ENCODE peak calls at places on chromosomes 1 and 21, in eight cellular contexts. M is A549, L is HepG2, I is HCT116, F is GM12878, C is K562, Q is Panc1, O is SK-N-SH. E is an unnamed sample.
A peak's percentile ranks its signal among the peaks of the same experiment; 100 is the strongest.

GRCh38 chr1:220271706-220272046 is 577 bp downstream of the RAB3GAP2 start:
- DNase-seq in L (no peak), I (peak; percentile 18), O (peak; percentile 42), M (peak; percentile 28), Q (no peak), C (peak; percentile 68), F (no peak), E (peak; percentile 68)

GRCh38 chr1:85616011-85616705 is 35.6 kb downstream of the CCN1 start:
- DNase-seq in Q (no peak), O (no peak), F (no peak), L (no peak), I (no peak), C (no peak), M (no peak), E (no peak)

GRCh38 chr1:91751281-91751680 is 134.7 kb downstream of the TGFBR3 start:
- DNase-seq in Q (no peak), I (no peak), L (no peak), O (no peak), F (no peak), M (no peak), C (no peak), E (no peak)

GRCh38 chr1:111511362-111511761 is 7.9 kb upstream of the ADORA3 start:
- DNase-seq in O (no peak), Q (no peak), M (no peak), F (no peak), C (no peak), I (no peak), L (no peak), E (no peak)

GRCh38 chr1:50266509-50266908 is 156.7 kb downstream of the DMRTA2 start:
- DNase-seq in I (no peak), L (no peak), O (no peak), F (no peak), Q (no peak), C (no peak), M (no peak), E (no peak)

GRCh38 chr21:41895643-41896493 is 16.7 kb upstream of the PRDM15 start:
- DNase-seq in C (peak; percentile 47), I (no peak), O (no peak), Q (no peak), F (no peak), M (no peak), L (no peak), E (peak; percentile 56)

GRCh38 chr1:243482237-243483022 is 226.6 kb downstream of the SDCCAG8 start:
- DNase-seq in C (no peak), O (peak; percentile 74), M (peak; percentile 53), I (no peak), F (no peak), Q (no peak), L (no peak), E (peak; percentile 78)

GRCh38 chr1:67044631-67045270 is 9.2 kb downstream of the SLC35D1 start:
- DNase-seq in M (no peak), C (no peak), F (no peak), L (no peak), O (no peak), Q (no peak), I (no peak), E (no peak)

GRCh38 chr1:54324750-54325704 is 81.2 kb downstream of the SSBP3 start:
- DNase-seq in O (no peak), C (no peak), L (no peak), Q (no peak), I (no peak), M (no peak), F (no peak), E (no peak)
- H3K4me1 ChIP-seq in O (peaks cover 90% of the 10 kb centered on the region), C (peaks cover 14% of the 10 kb centered on the region), L (peaks cover 35% of the 10 kb centered on the region), Q (no peaks in the 10 kb centered on the region), I (no peaks in the 10 kb centered on the region), M (no peaks in the 10 kb centered on the region), F (peaks cover 9% of the 10 kb centered on the region), E (peaks cover 81% of the 10 kb centered on the region)

DNA sequence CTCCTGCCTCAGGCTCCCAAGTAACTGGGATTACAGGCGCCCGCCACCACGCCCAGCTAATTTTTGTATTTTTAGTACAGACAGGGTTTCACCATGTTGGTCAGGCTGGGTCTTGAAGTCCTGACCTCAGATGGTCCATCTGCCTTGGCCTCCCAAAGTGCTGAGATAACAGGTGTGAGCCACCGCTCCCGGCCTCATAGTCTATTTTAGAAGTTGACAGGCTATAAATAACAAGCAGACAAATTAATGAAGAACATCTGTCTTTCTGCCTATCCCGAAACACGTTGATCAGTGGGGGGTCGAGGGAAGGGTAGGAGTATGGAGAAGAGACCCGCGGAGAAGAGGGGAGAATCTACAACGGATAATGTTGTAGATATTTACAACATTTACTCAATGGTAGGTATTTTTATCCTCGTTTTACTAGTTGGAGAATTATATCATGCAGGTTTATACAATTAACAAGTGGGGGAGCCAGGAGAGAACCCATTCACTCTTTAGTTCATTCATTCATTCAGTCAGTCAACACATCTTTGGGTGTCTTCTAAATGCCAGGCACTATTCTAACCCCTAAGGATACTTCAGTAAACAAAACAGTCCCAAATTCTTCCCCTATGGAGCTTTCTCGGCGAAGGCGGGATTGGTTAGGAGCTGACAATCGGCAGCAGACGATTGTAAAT is 501 bp upstream of the IFNAR2 start:
- DNase-seq in O (peak; percentile 21), F (no peak), C (no peak), M (no peak), L (no peak), I (no peak), Q (no peak), E (peak; percentile 15)
- TF ChIP-seq REST in O (no peak), F (no peak), C (no peak), M (no peak), L (no peak), I (no peak), Q (no peak), E (no peak)

GRCh38 chr1:215608646-215609045 is 41.5 kb downstream of the KCTD3 start:
- DNase-seq in O (no peak), Q (no peak), L (no peak), I (no peak), F (no peak), M (no peak), C (no peak), E (no peak)
- H3K4me1 ChIP-seq in O (peaks cover 3% of the 10 kb centered on the region), Q (no peaks in the 10 kb centered on the region), L (peaks cover 26% of the 10 kb centered on the region), I (no peaks in the 10 kb centered on the region), F (no peaks in the 10 kb centered on the region), M (peaks cover 10% of the 10 kb centered on the region), C (no peaks in the 10 kb centered on the region), E (peaks cover 8% of the 10 kb centered on the region)

GRCh38 chr1:150925080-150925479 is 1.1 kb upstream of the SETDB1 start:
- DNase-seq in L (no peak), O (no peak), I (no peak), M (no peak), Q (no peak), F (no peak), C (no peak), E (peak; percentile 36)
- TF ChIP-seq REST in L (no peak), O (no peak), I (no peak), M (no peak), Q (no peak), F (no peak), C (no peak), E (no peak)

DNA sequence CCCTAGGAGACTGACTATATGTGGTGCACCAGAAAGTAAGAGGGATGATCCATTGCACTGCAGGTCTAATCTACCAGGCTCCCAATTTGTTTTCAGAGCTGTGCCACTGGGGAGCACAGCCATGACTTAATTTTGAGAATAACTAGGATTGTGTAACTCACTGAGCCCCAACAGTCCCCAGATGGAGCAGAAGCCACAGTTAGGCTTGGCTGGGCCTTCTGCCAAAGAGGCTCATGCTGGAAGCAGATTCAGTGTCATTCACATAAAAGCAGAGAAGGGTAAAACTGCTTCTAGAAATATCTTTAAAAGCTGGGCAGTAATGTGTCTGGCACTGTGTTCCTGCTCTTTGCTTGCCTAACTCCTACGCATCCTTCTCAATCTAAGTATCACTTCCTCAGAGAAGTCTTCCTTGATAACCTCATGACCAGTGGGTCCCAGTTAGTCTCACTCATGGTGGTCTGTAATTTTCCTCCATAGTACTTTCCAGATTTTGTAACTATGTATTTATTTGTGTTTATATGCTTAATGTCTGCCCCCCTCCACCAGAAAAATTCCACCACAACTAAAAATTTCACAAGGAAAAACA is 20.3 kb downstream of the STK40 start:
- DNase-seq in Q (no peak), O (no peak), F (no peak), L (no peak), M (no peak), I (no peak), C (no peak), E (no peak)
- H3K4me1 ChIP-seq in Q (peaks cover 16% of the 10 kb centered on the region), O (peaks cover 20% of the 10 kb centered on the region), F (peaks cover 27% of the 10 kb centered on the region), L (peaks cover 28% of the 10 kb centered on the region), M (peaks cover 13% of the 10 kb centered on the region), I (peaks cover 21% of the 10 kb centered on the region), C (peaks cover 15% of the 10 kb centered on the region), E (peaks cover 14% of the 10 kb centered on the region)

DNA sequence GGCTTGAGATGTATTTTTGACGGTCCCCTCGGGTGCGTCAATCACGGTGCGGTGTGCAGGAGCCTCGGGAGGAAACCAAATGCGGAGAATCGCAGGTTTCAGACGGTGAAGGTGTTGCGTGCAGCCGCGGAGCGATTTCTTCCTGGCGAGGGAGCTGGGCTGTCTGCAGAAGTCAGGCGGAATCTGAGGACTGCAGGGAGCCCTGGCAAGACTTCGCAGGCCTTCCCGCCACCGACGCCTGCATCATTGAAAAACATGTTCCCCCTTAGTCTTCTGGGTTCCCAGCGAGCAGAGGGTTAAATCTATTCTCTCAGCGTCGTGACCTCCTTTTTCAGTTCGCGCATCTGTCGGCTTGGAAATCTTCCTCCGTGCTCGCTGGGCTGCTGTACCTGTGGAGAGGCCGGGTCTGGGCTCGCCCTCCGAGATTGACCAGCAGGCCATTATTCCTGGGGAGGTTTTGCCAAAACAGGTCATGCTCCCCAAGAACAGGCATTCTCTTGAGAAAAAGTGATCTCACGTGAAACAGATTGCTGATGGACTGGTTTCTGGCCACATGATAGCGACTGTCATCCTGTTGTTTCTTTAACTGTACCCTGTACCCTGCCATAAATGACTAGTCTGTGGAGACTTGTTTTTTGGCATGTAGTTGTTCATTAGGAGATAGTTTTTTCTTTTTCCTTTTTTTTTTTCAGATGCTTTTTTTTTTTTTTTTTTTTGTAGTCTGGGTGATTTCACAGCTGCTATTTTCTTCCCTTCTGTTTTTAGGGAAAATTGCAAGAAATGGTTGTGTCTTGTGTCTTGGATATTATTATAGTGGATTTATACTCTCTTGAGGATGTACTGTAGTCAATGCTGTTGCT is 897 bp downstream of the EPB41 start:
- DNase-seq in Q (no peak), M (no peak), O (peak; percentile 44), I (no peak), C (peak; percentile 68), L (peak; percentile 45), F (no peak), E (peak; percentile 72)
- TF ChIP-seq REST in Q (no peak), M (no peak), O (no peak), I (no peak), C (no peak), L (no peak), F (no peak), E (no peak)

DNA sequence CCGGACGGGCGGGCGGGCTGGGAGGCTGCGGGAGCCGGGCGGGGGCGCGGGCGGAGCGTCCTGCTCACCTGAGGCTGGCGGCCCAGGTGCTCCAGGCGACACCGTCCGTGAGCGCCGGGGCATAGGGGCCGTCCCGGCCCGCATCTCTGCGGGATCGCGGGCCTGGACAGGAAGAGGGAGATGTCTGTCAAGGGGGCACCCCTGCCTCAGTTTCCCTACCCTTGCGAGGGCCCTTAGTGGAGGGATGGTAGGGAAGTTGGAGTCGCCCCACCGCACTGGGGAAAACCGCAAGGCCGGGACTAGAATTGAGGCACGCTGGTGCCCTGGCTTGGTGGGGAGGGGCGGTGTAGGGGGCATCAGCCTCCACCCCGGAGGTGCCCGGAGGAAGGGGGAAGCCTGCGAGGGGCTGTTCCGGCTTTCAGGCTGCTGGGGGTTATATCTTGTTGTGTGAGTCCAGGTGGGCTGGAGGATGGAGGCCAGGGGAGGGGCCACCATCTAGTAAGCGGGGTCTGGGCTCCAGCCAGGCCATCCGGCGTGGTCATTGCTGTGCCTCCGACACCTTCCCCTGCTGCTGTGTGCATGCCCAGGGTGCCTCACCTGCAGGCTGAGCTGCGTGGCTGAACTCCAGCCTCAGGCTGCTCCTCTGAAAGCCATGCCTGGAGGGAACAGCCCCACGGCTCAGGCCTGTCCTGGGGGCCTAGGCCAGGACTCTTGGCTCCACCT is 582 bp downstream of the VWA1 start:
- DNase-seq in Q (no peak), C (no peak), L (no peak), I (no peak), F (no peak), O (peak; percentile 56), M (no peak), E (no peak)
- H3K4me1 ChIP-seq in Q (peaks cover 64% of the 10 kb centered on the region), C (peaks cover 49% of the 10 kb centered on the region), L (peaks cover 58% of the 10 kb centered on the region), I (peaks cover 63% of the 10 kb centered on the region), F (peaks cover 22% of the 10 kb centered on the region), O (peaks cover 22% of the 10 kb centered on the region), M (peaks cover 51% of the 10 kb centered on the region), E (peaks cover 27% of the 10 kb centered on the region)